ENCODE peak calls at places on chromosomes 16 and 17, in four cellular contexts. X, R, U and F are unnamed samples.

GRCh38 chr17:27293359-27293897 is 486 bp upstream of the WSB1 start:
- DNase-seq in X (no peak), R (peak), U (no peak), F (no peak)

GRCh38 chr16:15509593-15510520 is 75.5 kb downstream of the BMERB1 start:
- DNase-seq in X (no peak), R (no peak), U (no peak), F (no peak)

GRCh38 chr17:79006794-79007503 is 2.6 kb downstream of the CANT1 start:
- DNase-seq in X (no peak), R (peak), U (no peak), F (no peak)

GRCh38 chr17:80316927-80317705 is 56.5 kb downstream of the RNF213 start:
- DNase-seq in X (no peak), R (no peak), U (no peak), F (no peak)

GRCh38 chr17:9890124-9890523 is 14.9 kb downstream of the RCVRN start:
- DNase-seq in X (no peak), R (no peak), U (no peak), F (no peak)

GRCh38 chr16:75092777-75093176 is 23.8 kb downstream of the LDHD start:
- DNase-seq in X (no peak), R (no peak), U (no peak), F (no peak)

GRCh38 chr16:66551362-66551761 is 1.0 kb upstream of the CKLF start:
- DNase-seq in X (peak), R (no peak), U (peak), F (no peak)

GRCh38 chr16:67396159-67396774 is 3.0 kb upstream of the TPPP3 start:
- DNase-seq in X (peak), R (peak), U (peak), F (peak)

GRCh38 chr17:4511199-4511932 is 12.7 kb downstream of the SPNS2 start:
- DNase-seq in X (no peak), R (no peak), U (peak), F (no peak)

GRCh38 chr17:7959503-7960253 is 27.7 kb downstream of the CNTROB start:
- DNase-seq in X (no peak), R (no peak), U (no peak), F (peak)

GRCh38 chr16:53094013-53094630 is 39.3 kb downstream of the CHD9 start:
- DNase-seq in X (no peak), R (peak), U (peak), F (peak)

GRCh38 chr16:88320947-88321634 is 61.7 kb upstream of the ZNF469 start:
- DNase-seq in X (no peak), R (no peak), U (no peak), F (no peak)

GRCh38 chr17:40953876-40954275 is 12.9 kb downstream of the KRT39 start:
- DNase-seq in X (no peak), R (no peak), U (no peak), F (no peak)

GRCh38 chr17:12078791-12079190 is 58.1 kb downstream of the MAP2K4 start:
- DNase-seq in X (no peak), R (no peak), U (no peak), F (no peak)

GRCh38 chr17:79949646-79950292 is 85.9 kb downstream of the TBC1D16 start:
- DNase-seq in X (no peak), R (no peak), U (no peak), F (no peak)

GRCh38 chr17:29931253-29931932 is 1.4 kb upstream of the SSH2 start:
- DNase-seq in X (peak), R (peak), U (peak), F (peak)

GRCh38 chr17:19513897-19514488 is 19.7 kb upstream of the SLC47A1 start:
- DNase-seq in X (no peak), R (peak), U (no peak), F (peak)

GRCh38 chr17:10197721-10198508 is 491 bp downstream of the GAS7 start:
- DNase-seq in X (no peak), R (peak), U (peak), F (no peak)

GRCh38 chr17:21370430-21370829 is 5.7 kb upstream of the KCNJ12 start:
- DNase-seq in X (no peak), R (no peak), U (peak), F (no peak)

GRCh38 chr17:35577826-35578194 is 561 bp downstream of the PEX12 start:
- DNase-seq in X (no peak), R (no peak), U (no peak), F (no peak)

GRCh38 chr17:44733753-44734152 is 25.0 kb upstream of the ADAM11 start:
- DNase-seq in X (no peak), R (no peak), U (no peak), F (no peak)

GRCh38 chr17:29569245-29569950 is 897 bp downstream of the TP53I13 start:
- DNase-seq in X (no peak), R (peak), U (no peak), F (peak)

GRCh38 chr17:44738214-44738906 is 20.4 kb upstream of the ADAM11 start:
- DNase-seq in X (no peak), R (no peak), U (no peak), F (no peak)

GRCh38 chr17:48351916-48352332 is 78.1 kb downstream of the SKAP1 start:
- DNase-seq in X (peak), R (no peak), U (no peak), F (no peak)

GRCh38 chr16:84741351-84741791 is 41.6 kb downstream of the USP10 start:
- DNase-seq in X (no peak), R (no peak), U (peak), F (no peak)

GRCh38 chr16:16113076-16113475 is 110.2 kb downstream of the ABCC6 start:
- DNase-seq in X (no peak), R (no peak), U (no peak), F (no peak)

GRCh38 chr17:49487202-49487601 is 7.9 kb upstream of the NGFR start:
- DNase-seq in X (no peak), R (no peak), U (no peak), F (no peak)

GRCh38 chr17:78739331-78739853 is 42.7 kb downstream of the CYTH1 start:
- DNase-seq in X (no peak), R (no peak), U (no peak), F (no peak)

GRCh38 chr17:78313735-78314648 is 45.9 kb downstream of the SOCS3 start:
- DNase-seq in X (peak), R (peak), U (peak), F (peak)

GRCh38 chr17:37650419-37651003 is 7.3 kb upstream of the DDX52 start:
- DNase-seq in X (no peak), R (no peak), U (no peak), F (no peak)

GRCh38 chr17:39628655-39629493 is 2.1 kb downstream of the PPP1R1B start:
- DNase-seq in X (peak), R (no peak), U (no peak), F (peak)

GRCh38 chr16:27967169-27967568 is 96.3 kb downstream of the GSG1L start:
- DNase-seq in X (no peak), R (no peak), U (no peak), F (no peak)